ENCODE peak calls at places on chromosomes 12 and 14, in six cellular contexts. R is A549, E is heart left ventricle, J is HCT116, B is GM12878, T is HepG2. H is an unnamed sample.
A peak's percentile ranks its signal among the peaks of the same experiment; 100 is the strongest.

GRCh38 chr14:69694730-69695663 is 71.9 kb upstream of the SRSF5 start:
- ATAC-seq in E (peak; percentile 63), J (no peak), R (no peak), B (peak; percentile 45), T (peak; percentile 5), H (no peak)

GRCh38 chr14:81323621-81324400 is 76.3 kb downstream of the STON2 start:
- ATAC-seq in B (no peak), J (peak; percentile 99), T (no peak), E (no peak), R (peak; percentile 98), H (no peak)

GRCh38 chr12:42130670-42131402 is 13.8 kb downstream of the GXYLT1 start:
- ATAC-seq in B (peak; percentile 13), T (no peak), E (peak; percentile 83), R (peak; percentile 69), J (no peak), H (peak; percentile 66)

GRCh38 chr12:56373515-56373914 is 10.9 kb upstream of the APOF start:
- ATAC-seq in T (no peak), J (no peak), B (no peak), E (no peak), R (no peak), H (no peak)

GRCh38 chr12:94269316-94269999 is 121.1 kb downstream of the PLXNC1 start:
- ATAC-seq in J (no peak), T (no peak), B (peak; percentile 66), E (no peak), R (no peak), H (no peak)

GRCh38 chr14:67734675-67735074 is 33.0 kb downstream of the RDH12 start:
- ATAC-seq in R (no peak), B (no peak), T (no peak), E (peak; percentile 64), J (peak; percentile 60), H (no peak)

GRCh38 chr12:84361651-84362551 is 550.7 kb downstream of the SLC6A15 start:
- ATAC-seq in E (peak; percentile 39), B (no peak), J (no peak), R (no peak), T (no peak), H (no peak)

GRCh38 chr14:65242732-65243134 is 140.4 kb upstream of the MAX start:
- ATAC-seq in J (no peak), E (no peak), T (peak; percentile 72), B (no peak), R (peak; percentile 87), H (no peak)

GRCh38 chr14:94376976-94377865 is 11.2 kb downstream of the SERPINA1 start:
- ATAC-seq in T (peak; percentile 14), R (no peak), E (no peak), J (no peak), B (no peak), H (no peak)

GRCh38 chr12:127811988-127812387 is 455.0 kb upstream of the TMEM132C start:
- ATAC-seq in E (peak; percentile 81), R (no peak), T (no peak), J (no peak), B (no peak), H (peak; percentile 46)

GRCh38 chr12:93704122-93704521 is 26.9 kb downstream of the CRADD start:
- ATAC-seq in E (no peak), J (no peak), R (no peak), B (peak; percentile 69), T (no peak), H (no peak)

GRCh38 chr14:52399886-52400599 is 85.9 kb downstream of the PTGER2 start:
- ATAC-seq in J (no peak), B (no peak), T (peak; percentile 67), R (no peak), E (no peak), H (no peak)

GRCh38 chr12:90298289-90298948 is 589.8 kb upstream of the ATP2B1 start:
- ATAC-seq in E (no peak), R (no peak), T (no peak), J (no peak), B (peak; percentile 61), H (no peak)

GRCh38 chr14:70666364-70666691 is 24.6 kb downstream of the TTC9 start:
- ATAC-seq in R (peak; percentile 30), J (no peak), B (peak; percentile 8), E (no peak), T (no peak), H (no peak)

GRCh38 chr12:109150124-109150640 is 33.8 kb downstream of the ACACB start:
- ATAC-seq in E (no peak), J (no peak), B (no peak), T (no peak), R (no peak), H (no peak)

GRCh38 chr12:79063258-79063657 is 198.7 kb downstream of the SYT1 start:
- ATAC-seq in T (no peak), R (no peak), J (no peak), E (no peak), B (no peak), H (no peak)

GRCh38 chr14:46580941-46581671 is 70.5 kb downstream of the RPL10L start:
- ATAC-seq in R (peak; percentile 50), J (no peak), E (no peak), T (no peak), B (peak; percentile 42), H (no peak)

GRCh38 chr14:41761204-41761603 is 154.5 kb downstream of the LRFN5 start:
- ATAC-seq in T (no peak), J (no peak), R (no peak), B (no peak), E (no peak), H (no peak)

GRCh38 chr12:106358410-106359241 is 1.1 kb downstream of the POLR3B start:
- ATAC-seq in B (peak; percentile 45), E (peak; percentile 27), T (peak; percentile 57), J (peak; percentile 17), R (peak; percentile 50), H (peak; percentile 12)

GRCh38 chr12:87518508-87518907 is 510.7 kb downstream of the C12orf50 start:
- ATAC-seq in J (no peak), T (no peak), R (no peak), E (no peak), B (no peak), H (no peak)

GRCh38 chr12:132620113-132620892 is 1.7 kb downstream of the P2RX2 start:
- ATAC-seq in E (no peak), R (peak; percentile 13), J (peak; percentile 8), B (peak; percentile 12), T (no peak), H (no peak)

GRCh38 chr12:105267711-105268110 is 31.7 kb upstream of the APPL2 start:
- ATAC-seq in J (no peak), T (no peak), B (no peak), E (no peak), R (no peak), H (no peak)

GRCh38 chr12:66942741-66943465 is 264.0 kb upstream of the GRIP1 start:
- ATAC-seq in J (no peak), T (no peak), B (no peak), R (no peak), E (no peak), H (no peak)
- TF ChIP-seq CTCF in J (no peak), T (no peak), B (no peak), R (no peak), E (no peak), H (no peak)

DNA sequence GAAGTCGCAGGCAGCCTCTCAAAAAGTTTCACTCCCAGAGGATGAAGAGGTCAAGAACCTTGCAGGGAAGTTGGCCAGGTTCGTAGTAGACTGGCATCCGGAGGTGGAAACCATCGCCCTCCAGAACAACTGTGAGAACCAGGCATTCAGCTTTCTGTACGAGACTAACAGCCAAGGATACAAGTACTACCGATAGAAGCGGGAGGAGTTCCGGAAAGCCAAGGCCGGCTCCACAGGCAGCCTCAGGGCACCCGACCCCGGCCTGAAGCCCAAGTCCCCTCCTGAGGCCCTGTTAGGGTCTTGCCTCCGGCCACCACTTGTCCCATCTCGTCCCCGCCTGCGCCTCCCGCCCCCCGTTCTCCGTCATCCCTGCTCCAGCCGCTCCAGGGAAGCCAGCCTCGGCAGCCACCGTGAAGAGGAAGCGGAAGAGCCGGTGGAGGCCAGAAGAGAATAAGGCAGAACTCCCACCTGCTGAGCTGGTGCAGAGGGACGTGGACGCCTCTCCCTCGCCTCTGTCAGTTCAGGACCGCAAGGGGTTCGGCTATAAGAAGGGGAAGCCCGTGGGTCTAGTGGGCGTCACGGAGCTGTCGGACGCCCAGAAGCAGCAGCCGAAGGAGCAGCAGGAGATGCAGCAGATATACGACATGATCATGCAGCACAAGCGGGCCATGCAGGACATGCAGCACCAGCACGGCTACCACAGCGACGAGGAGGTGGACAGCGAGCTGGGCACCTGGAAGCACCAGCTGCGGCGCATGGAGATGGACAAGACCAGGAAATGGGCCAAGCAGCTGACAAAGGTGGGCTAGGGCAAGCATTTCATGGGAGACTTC is 366.8 kb upstream of the ATXN7L3B start:
- ATAC-seq in J (no peak), R (no peak), E (no peak), B (no peak), T (no peak), H (no peak)
- TF ChIP-seq POLR2A in J (no peak), R (no peak), E (no peak), B (no peak), T (no peak), H (no peak)

GRCh38 chr12:12562585-12563245 is at the start of gene DUSP16:
- ATAC-seq in E (peak; percentile 98), J (peak; percentile 89), T (peak; percentile 95), R (peak; percentile 93), B (peak; percentile 78), H (peak; percentile 96)
- TF ChIP-seq CTCF in E (peak; percentile 32), J (no peak), T (peak; percentile 47), R (peak; percentile 10), B (peak; percentile 27), H (peak; percentile 30)

GRCh38 chr12:53082637-53083036 is 3.4 kb upstream of the SPRYD3 start:
- ATAC-seq in T (no peak), R (no peak), J (no peak), B (no peak), E (no peak), H (no peak)

GRCh38 chr12:53078425-53079225 is 565 bp downstream of the SPRYD3 start:
- ATAC-seq in R (peak; percentile 38), J (peak; percentile 38), E (no peak), B (peak; percentile 46), T (peak; percentile 34), H (no peak)

GRCh38 chr12:53076461-53076860 is 2.7 kb downstream of the SPRYD3 start:
- ATAC-seq in T (no peak), J (no peak), R (no peak), E (no peak), B (no peak), H (no peak)

GRCh38 chr12:53077030-53077429 is 2.2 kb downstream of the SPRYD3 start:
- ATAC-seq in E (no peak), T (no peak), R (no peak), B (no peak), J (no peak), H (no peak)

DNA sequence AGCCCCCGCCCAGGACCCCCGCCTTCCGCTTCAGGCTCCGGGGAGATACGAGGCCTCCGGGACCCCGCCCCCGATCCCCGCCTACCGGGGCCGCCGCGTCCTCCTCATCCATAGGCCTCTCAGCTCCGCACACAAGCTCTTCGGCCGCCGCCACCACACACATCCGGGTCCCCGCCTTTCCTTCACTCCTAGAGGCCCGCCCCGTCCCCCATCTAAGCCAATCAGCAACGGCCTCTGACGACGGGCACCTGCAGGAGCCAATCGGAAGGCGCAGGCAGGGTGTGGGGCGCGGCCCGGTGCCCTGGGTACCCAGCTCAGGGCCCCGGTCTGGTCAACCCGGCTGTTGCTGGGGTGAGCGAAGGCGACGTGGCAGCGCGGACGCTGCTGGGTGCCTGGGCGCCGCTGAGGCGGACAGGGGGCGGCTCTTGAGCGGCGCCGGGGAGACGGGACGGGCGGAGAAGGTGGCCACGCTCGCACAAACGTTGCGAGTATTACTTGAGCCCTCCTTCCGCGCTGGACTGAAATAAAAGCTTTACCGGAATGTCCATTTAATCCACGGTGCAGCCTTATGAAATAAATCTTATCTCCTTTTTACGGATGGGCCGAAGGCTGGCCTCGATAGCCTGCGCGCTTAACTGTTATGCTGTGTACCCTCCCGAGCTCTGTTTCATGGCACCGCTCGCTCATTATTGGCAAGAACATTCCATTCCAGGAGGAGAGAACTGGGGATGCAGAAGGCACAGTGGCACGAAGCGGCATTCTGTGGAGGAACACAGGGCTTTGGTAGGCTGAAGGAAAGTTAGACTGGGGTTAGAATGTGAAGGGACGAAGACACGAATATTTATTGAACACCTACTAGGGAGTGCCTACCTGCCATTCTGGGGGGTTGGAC is at the start of gene SPRYD3:
- ATAC-seq in J (peak; percentile 98), B (peak; percentile 99), T (peak; percentile 98), E (peak; percentile 99), R (peak; percentile 99), H (peak; percentile 99)
- TF ChIP-seq POLR2A in J (peak; percentile 83), B (peak; percentile 95), T (peak; percentile 95), E (peak; percentile 22), R (peak; percentile 99), H (peak; percentile 95)

H was measured in gastroesophageal sphincter.